ENCODE peak calls at places on chromosomes 7 and 10, in seven cellular contexts. Y is upper lobe of right lung, I is fibroblast of lung, O is GM06990, B is Peyer's patch, C is endodermal cell, M is transverse colon. A is an unnamed sample. For H3K36me3, the result is how much of the 10 kb centered on the place peaks cover.

GRCh38 chr10:16742165-16742960 is 74.9 kb downstream of the RSU1 start:
- DNase-seq in M (no peak), Y (no peak), B (no peak), C (no peak), O (no peak), I (no peak), A (no peak)

GRCh38 chr7:46205478-46205877 is 284.4 kb upstream of the IGFBP3 start:
- DNase-seq in O (no peak), Y (no peak), M (peak), C (no peak), B (peak), I (no peak), A (no peak)

GRCh38 chr10:74079914-74080590 is 70.6 kb downstream of the AP3M1 start:
- DNase-seq in I (peak), C (no peak), M (no peak), B (no peak), Y (no peak), O (no peak), A (no peak)

GRCh38 chr10:93458821-93459257 is 23.3 kb downstream of the MYOF start:
- DNase-seq in C (peak), I (peak), Y (peak), O (no peak), M (peak), B (no peak), A (no peak)

GRCh38 chr10:82643601-82644000 is 768.6 kb downstream of the NRG3 start:
- DNase-seq in O (no peak), I (no peak), C (no peak), M (no peak), B (no peak), Y (no peak), A (no peak)

GRCh38 chr10:128035557-128035973 is 90.7 kb downstream of the MKI67 start:
- DNase-seq in O (no peak), M (peak), C (peak), B (peak), I (no peak), Y (peak), A (peak)

GRCh38 chr10:114432704-114433103 is 28.4 kb upstream of the AFAP1L2 start:
- DNase-seq in B (no peak), Y (no peak), I (no peak), C (no peak), M (no peak), O (no peak), A (no peak)

GRCh38 chr10:57898231-57898630 is 369.5 kb downstream of the IPMK start:
- DNase-seq in I (no peak), M (peak), C (peak), B (no peak), Y (no peak), O (no peak), A (no peak)

GRCh38 chr10:84497978-84498377 is 169.6 kb downstream of the CCSER2 start:
- DNase-seq in Y (no peak), M (no peak), I (no peak), B (no peak), C (no peak), O (no peak), A (no peak)

GRCh38 chr10:116888380-116889055 is 39.2 kb downstream of the ENO4 start:
- DNase-seq in Y (no peak), O (no peak), I (peak), B (no peak), C (peak), M (peak), A (no peak)

GRCh38 chr7:143361552-143362125 is 874 bp downstream of the FAM131B start:
- DNase-seq in M (no peak), Y (no peak), I (no peak), B (no peak), C (peak), O (no peak), A (no peak)
- H3K4me3 ChIP-seq in M (peak), Y (peak), I (peak), B (peak), C (peak), O (peak), A (peak)

GRCh38 chr7:20993693-20994092 is 207.0 kb upstream of the SP8 start:
- DNase-seq in M (no peak), O (no peak), I (no peak), C (no peak), Y (no peak), B (no peak), A (no peak)

GRCh38 chr7:20991544-20991943 is 204.9 kb upstream of the SP8 start:
- DNase-seq in I (no peak), C (peak), Y (no peak), B (no peak), M (no peak), O (no peak), A (no peak)
- H3K36me3 ChIP-seq in I (under half), C (under half), Y (under half), B (under half), M (under half), O (under half), A (under half)

DNA sequence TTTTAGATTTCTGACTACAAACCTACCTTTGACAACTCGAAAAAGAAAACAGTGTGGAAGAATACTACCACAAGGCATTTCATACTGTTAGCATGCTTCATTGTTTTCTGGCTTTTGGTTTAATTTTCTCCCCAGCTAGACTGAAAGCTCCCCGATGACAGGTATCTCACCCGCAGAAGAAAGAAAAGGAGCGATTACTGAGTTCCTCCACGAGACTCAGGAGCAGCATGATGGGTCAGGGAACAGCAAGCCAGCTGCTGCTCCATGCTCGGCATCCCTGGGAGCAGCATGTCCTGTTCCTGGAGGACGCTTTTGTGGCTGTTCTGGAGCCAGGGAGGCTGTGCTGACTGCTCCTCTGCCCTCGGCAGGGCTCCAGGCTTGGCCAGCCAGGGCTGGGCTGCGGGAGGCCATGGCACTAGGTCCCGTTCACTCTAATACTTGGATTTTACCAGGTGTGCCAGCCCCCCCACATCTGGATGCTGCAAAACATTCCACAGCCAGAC is 133.4 kb downstream of the PRKAG2 start:
- DNase-seq in B (no peak), I (no peak), Y (no peak), C (no peak), M (no peak), O (no peak), A (no peak)
- H3K4me3 ChIP-seq in B (no peak), I (no peak), Y (no peak), C (no peak), M (no peak), O (no peak), A (no peak)

GRCh38 chr7:29956477-29956836 is 33.1 kb downstream of the SCRN1 start:
- DNase-seq in I (no peak), Y (no peak), C (no peak), M (no peak), B (no peak), O (no peak), A (no peak)

GRCh38 chr7:29958667-29959358 is 30.8 kb downstream of the SCRN1 start:
- DNase-seq in I (no peak), O (no peak), C (no peak), M (no peak), B (no peak), Y (no peak), A (no peak)

GRCh38 chr7:29957521-29957920 is 32.1 kb downstream of the SCRN1 start:
- DNase-seq in M (no peak), C (no peak), O (no peak), B (no peak), Y (no peak), I (no peak), A (no peak)

GRCh38 chr7:29955799-29956476 is 33.7 kb downstream of the SCRN1 start:
- DNase-seq in C (no peak), M (peak), I (no peak), Y (no peak), B (no peak), O (peak), A (no peak)

GRCh38 chr7:29957921-29958320 is 31.7 kb downstream of the SCRN1 start:
- DNase-seq in I (no peak), O (no peak), M (no peak), Y (no peak), C (no peak), B (no peak), A (no peak)
- H3K36me3 ChIP-seq in I (under half), O (under half), M (under half), Y (under half), C (half or more), B (under half), A (under half)

GRCh38 chr10:122113161-122113944 is 124.4 kb downstream of the TACC2 start:
- DNase-seq in C (peak), I (peak), M (peak), O (no peak), Y (peak), B (peak), A (no peak)

GRCh38 chr10:122114156-122114747 is 125.3 kb downstream of the TACC2 start:
- DNase-seq in B (no peak), M (peak), Y (no peak), O (no peak), C (no peak), I (no peak), A (no peak)

GRCh38 chr10:122112021-122112616 is 123.2 kb downstream of the TACC2 start:
- DNase-seq in I (no peak), Y (no peak), B (no peak), M (peak), C (no peak), O (no peak), A (no peak)

GRCh38 chr10:122115874-122116273 is 126.9 kb downstream of the TACC2 start:
- DNase-seq in O (no peak), M (no peak), C (no peak), B (no peak), Y (no peak), I (no peak), A (no peak)

GRCh38 chr10:122112625-122113160 is 123.7 kb downstream of the TACC2 start:
- DNase-seq in O (no peak), C (peak), B (peak), I (peak), M (peak), Y (peak), A (no peak)
- H3K4me3 ChIP-seq in O (no peak), C (peak), B (peak), I (peak), M (peak), Y (peak), A (no peak)

DNA sequence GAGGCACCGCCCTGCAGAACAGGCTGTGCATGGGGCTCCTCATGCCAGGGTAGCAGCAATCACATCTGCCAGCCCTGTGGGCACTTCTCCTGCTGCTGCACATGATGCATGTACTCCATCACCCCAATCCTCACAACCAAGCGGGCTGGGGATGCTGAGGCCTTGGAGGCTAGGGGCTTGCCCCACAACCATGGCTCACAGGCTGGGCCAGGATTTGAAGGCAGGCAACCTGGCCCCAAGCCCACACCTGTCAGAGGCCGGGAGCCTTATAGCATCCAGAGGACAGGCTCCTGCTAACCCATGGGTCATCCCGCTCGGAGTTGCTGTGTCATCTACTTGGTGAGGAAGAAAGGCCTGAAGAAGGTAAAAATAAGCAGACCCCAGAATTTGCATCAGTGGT is 2.2 kb downstream of the POLM start:
- DNase-seq in C (no peak), Y (no peak), O (no peak), M (no peak), I (no peak), B (peak), A (no peak)
- H3K36me3 ChIP-seq in C (under half), Y (half or more), O (under half), M (under half), I (under half), B (half or more), A (under half)

GRCh38 chr7:100891555-100891954 is 2.0 kb upstream of the UFSP1 start:
- DNase-seq in I (peak), O (no peak), Y (no peak), B (no peak), C (no peak), M (no peak), A (no peak)
- H3K4me3 ChIP-seq in I (peak), O (no peak), Y (no peak), B (no peak), C (no peak), M (no peak), A (no peak)

DNA sequence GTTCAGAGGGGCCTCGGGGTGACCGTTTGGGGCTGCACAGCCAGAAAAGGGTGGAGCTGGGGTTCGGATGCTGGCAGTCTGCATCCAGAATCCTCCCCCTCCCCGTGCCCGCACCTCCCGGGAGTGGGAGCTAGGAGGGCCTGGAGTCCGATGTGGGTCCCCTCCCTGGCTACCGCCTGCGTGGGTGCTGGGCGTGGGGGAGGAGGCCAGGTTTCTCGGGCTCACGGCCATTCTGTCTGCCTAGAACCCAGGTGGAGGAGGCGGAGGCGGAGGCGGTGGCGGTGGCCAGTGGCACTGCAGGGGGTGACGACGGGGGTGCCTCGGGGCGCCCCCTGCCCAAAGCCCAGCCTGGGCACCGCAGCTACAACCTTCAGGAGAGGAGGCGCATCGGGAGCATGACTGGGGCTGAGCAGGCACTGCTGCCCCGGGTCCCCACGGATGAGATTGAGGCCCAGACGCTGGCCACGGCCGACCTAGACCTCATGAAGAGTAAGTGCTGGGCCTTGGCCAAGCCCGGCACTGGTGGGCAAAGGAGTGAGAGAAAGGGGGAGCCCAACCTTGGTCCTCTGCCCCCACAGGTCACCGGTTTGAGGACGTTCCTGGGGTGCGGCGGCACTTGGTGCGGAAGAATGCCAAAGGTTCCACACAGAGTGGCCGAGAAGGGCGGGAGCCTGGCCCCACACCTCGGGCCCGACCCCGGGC is 7.0 kb downstream of the SLC4A2 start:
- DNase-seq in I (no peak), O (no peak), Y (no peak), C (no peak), M (no peak), B (no peak), A (no peak)
- H3K36me3 ChIP-seq in I (under half), O (under half), Y (half or more), C (half or more), M (under half), B (half or more), A (under half)

A was measured in CD8-positive, alpha-beta memory T cell.